ENCODE peak calls at places on chromosomes 3 and 15, in five cellular contexts. One of them, this sample, is unnamed.

GRCh38 chr3:171261487-171261886 is 198.7 kb downstream of the TNIK start:
- DNase-seq in astrocyte of the spinal cord: peak
- DNase-seq in GM19239: no peak
- DNase-seq in effector memory CD4-positive, alpha-beta T cell: no peak
- DNase-seq in stimulated activated CD4-positive, alpha-beta T cell treated with anti-CD3 and anti-CD28 coated beads, Interleukin-12 subunit alpha, Interleukin-12 subunit beta, amount 100 ng/mL, for 48 hours: no peak
- DNase-seq in this sample: no peak

GRCh38 chr3:105349988-105350387 is 16.7 kb upstream of the ALCAM start:
- DNase-seq in stimulated activated CD4-positive, alpha-beta T cell treated with anti-CD3 and anti-CD28 coated beads, Interleukin-12 subunit alpha, Interleukin-12 subunit beta, amount 100 ng/mL, for 48 hours: no peak
- DNase-seq in astrocyte of the spinal cord: no peak
- DNase-seq in effector memory CD4-positive, alpha-beta T cell: no peak
- DNase-seq in GM19239: no peak
- DNase-seq in this sample: no peak

GRCh38 chr3:116524455-116524854 is 79.2 kb upstream of the LSAMP start:
- DNase-seq in GM19239: no peak
- DNase-seq in effector memory CD4-positive, alpha-beta T cell: no peak
- DNase-seq in astrocyte of the spinal cord: peak
- DNase-seq in stimulated activated CD4-positive, alpha-beta T cell treated with anti-CD3 and anti-CD28 coated beads, Interleukin-12 subunit alpha, Interleukin-12 subunit beta, amount 100 ng/mL, for 48 hours: no peak
- DNase-seq in this sample: no peak

GRCh38 chr3:28348286-28348636 is 260 bp upstream of the ZCWPW2 start:
- DNase-seq in stimulated activated CD4-positive, alpha-beta T cell treated with anti-CD3 and anti-CD28 coated beads, Interleukin-12 subunit alpha, Interleukin-12 subunit beta, amount 100 ng/mL, for 48 hours: no peak
- DNase-seq in effector memory CD4-positive, alpha-beta T cell: no peak
- DNase-seq in astrocyte of the spinal cord: no peak
- DNase-seq in GM19239: no peak
- DNase-seq in this sample: no peak

GRCh38 chr3:164732166-164732565 is 346.1 kb downstream of the SI start:
- DNase-seq in effector memory CD4-positive, alpha-beta T cell: no peak
- DNase-seq in stimulated activated CD4-positive, alpha-beta T cell treated with anti-CD3 and anti-CD28 coated beads, Interleukin-12 subunit alpha, Interleukin-12 subunit beta, amount 100 ng/mL, for 48 hours: no peak
- DNase-seq in GM19239: no peak
- DNase-seq in astrocyte of the spinal cord: no peak
- DNase-seq in this sample: no peak

GRCh38 chr3:60076307-60076706 is 1026.5 kb upstream of the CFAP20DC start:
- DNase-seq in GM19239: no peak
- DNase-seq in effector memory CD4-positive, alpha-beta T cell: no peak
- DNase-seq in stimulated activated CD4-positive, alpha-beta T cell treated with anti-CD3 and anti-CD28 coated beads, Interleukin-12 subunit alpha, Interleukin-12 subunit beta, amount 100 ng/mL, for 48 hours: no peak
- DNase-seq in astrocyte of the spinal cord: no peak
- DNase-seq in this sample: no peak

GRCh38 chr3:89699229-89699628 is 591.8 kb downstream of the EPHA3 start:
- DNase-seq in GM19239: no peak
- DNase-seq in astrocyte of the spinal cord: no peak
- DNase-seq in stimulated activated CD4-positive, alpha-beta T cell treated with anti-CD3 and anti-CD28 coated beads, Interleukin-12 subunit alpha, Interleukin-12 subunit beta, amount 100 ng/mL, for 48 hours: no peak
- DNase-seq in effector memory CD4-positive, alpha-beta T cell: no peak
- DNase-seq in this sample: no peak

GRCh38 chr3:106114220-106114619 is 245.4 kb upstream of the CBLB start:
- DNase-seq in effector memory CD4-positive, alpha-beta T cell: no peak
- DNase-seq in astrocyte of the spinal cord: no peak
- DNase-seq in stimulated activated CD4-positive, alpha-beta T cell treated with anti-CD3 and anti-CD28 coated beads, Interleukin-12 subunit alpha, Interleukin-12 subunit beta, amount 100 ng/mL, for 48 hours: no peak
- DNase-seq in GM19239: no peak
- DNase-seq in this sample: no peak

GRCh38 chr15:94411279-94411678 is 179.9 kb downstream of the MCTP2 start:
- DNase-seq in astrocyte of the spinal cord: no peak
- DNase-seq in stimulated activated CD4-positive, alpha-beta T cell treated with anti-CD3 and anti-CD28 coated beads, Interleukin-12 subunit alpha, Interleukin-12 subunit beta, amount 100 ng/mL, for 48 hours: no peak
- DNase-seq in effector memory CD4-positive, alpha-beta T cell: no peak
- DNase-seq in GM19239: no peak
- DNase-seq in this sample: no peak

GRCh38 chr15:55552926-55553325 is 35.2 kb downstream of the PYGO1 start:
- DNase-seq in effector memory CD4-positive, alpha-beta T cell: no peak
- DNase-seq in stimulated activated CD4-positive, alpha-beta T cell treated with anti-CD3 and anti-CD28 coated beads, Interleukin-12 subunit alpha, Interleukin-12 subunit beta, amount 100 ng/mL, for 48 hours: no peak
- DNase-seq in GM19239: no peak
- DNase-seq in astrocyte of the spinal cord: peak
- DNase-seq in this sample: no peak

GRCh38 chr15:78205337-78205736 is 29.0 kb downstream of the ACSBG1 start:
- DNase-seq in effector memory CD4-positive, alpha-beta T cell: no peak
- DNase-seq in GM19239: no peak
- DNase-seq in stimulated activated CD4-positive, alpha-beta T cell treated with anti-CD3 and anti-CD28 coated beads, Interleukin-12 subunit alpha, Interleukin-12 subunit beta, amount 100 ng/mL, for 48 hours: no peak
- DNase-seq in astrocyte of the spinal cord: no peak
- DNase-seq in this sample: no peak

GRCh38 chr3:107752202-107752990 is 229.6 kb downstream of the BBX start:
- DNase-seq in GM19239: no peak
- DNase-seq in astrocyte of the spinal cord: peak
- DNase-seq in stimulated activated CD4-positive, alpha-beta T cell treated with anti-CD3 and anti-CD28 coated beads, Interleukin-12 subunit alpha, Interleukin-12 subunit beta, amount 100 ng/mL, for 48 hours: no peak
- DNase-seq in effector memory CD4-positive, alpha-beta T cell: no peak
- DNase-seq in this sample: no peak

GRCh38 chr15:23035964-23036566 is 3.3 kb downstream of the TUBGCP5 start:
- DNase-seq in GM19239: peak
- DNase-seq in astrocyte of the spinal cord: peak
- DNase-seq in effector memory CD4-positive, alpha-beta T cell: no peak
- DNase-seq in stimulated activated CD4-positive, alpha-beta T cell treated with anti-CD3 and anti-CD28 coated beads, Interleukin-12 subunit alpha, Interleukin-12 subunit beta, amount 100 ng/mL, for 48 hours: peak
- DNase-seq in this sample: peak

GRCh38 chr3:65436580-65436979 is 602.1 kb downstream of the MAGI1 start:
- DNase-seq in astrocyte of the spinal cord: peak
- DNase-seq in effector memory CD4-positive, alpha-beta T cell: no peak
- DNase-seq in stimulated activated CD4-positive, alpha-beta T cell treated with anti-CD3 and anti-CD28 coated beads, Interleukin-12 subunit alpha, Interleukin-12 subunit beta, amount 100 ng/mL, for 48 hours: no peak
- DNase-seq in GM19239: no peak
- DNase-seq in this sample: no peak

GRCh38 chr3:73212683-73213082 is 151.2 kb downstream of the EBLN2 start:
- DNase-seq in astrocyte of the spinal cord: no peak
- DNase-seq in stimulated activated CD4-positive, alpha-beta T cell treated with anti-CD3 and anti-CD28 coated beads, Interleukin-12 subunit alpha, Interleukin-12 subunit beta, amount 100 ng/mL, for 48 hours: no peak
- DNase-seq in effector memory CD4-positive, alpha-beta T cell: no peak
- DNase-seq in GM19239: no peak
- DNase-seq in this sample: no peak

GRCh38 chr15:64224508-64224907 is 61.7 kb upstream of the PPIB start:
- DNase-seq in GM19239: no peak
- DNase-seq in stimulated activated CD4-positive, alpha-beta T cell treated with anti-CD3 and anti-CD28 coated beads, Interleukin-12 subunit alpha, Interleukin-12 subunit beta, amount 100 ng/mL, for 48 hours: no peak
- DNase-seq in astrocyte of the spinal cord: peak
- DNase-seq in effector memory CD4-positive, alpha-beta T cell: no peak
- DNase-seq in this sample: no peak

GRCh38 chr3:157914882-157915281 is 191.3 kb downstream of the SHOX2 start:
- DNase-seq in GM19239: no peak
- DNase-seq in astrocyte of the spinal cord: no peak
- DNase-seq in effector memory CD4-positive, alpha-beta T cell: no peak
- DNase-seq in stimulated activated CD4-positive, alpha-beta T cell treated with anti-CD3 and anti-CD28 coated beads, Interleukin-12 subunit alpha, Interleukin-12 subunit beta, amount 100 ng/mL, for 48 hours: no peak
- DNase-seq in this sample: no peak

GRCh38 chr3:114319453-114319852 is 25.6 kb downstream of the TIGIT start:
- DNase-seq in stimulated activated CD4-positive, alpha-beta T cell treated with anti-CD3 and anti-CD28 coated beads, Interleukin-12 subunit alpha, Interleukin-12 subunit beta, amount 100 ng/mL, for 48 hours: no peak
- DNase-seq in GM19239: no peak
- DNase-seq in effector memory CD4-positive, alpha-beta T cell: no peak
- DNase-seq in astrocyte of the spinal cord: peak
- DNase-seq in this sample: no peak

GRCh38 chr3:152817400-152817799 is 17.5 kb upstream of the P2RY1 start:
- DNase-seq in astrocyte of the spinal cord: no peak
- DNase-seq in effector memory CD4-positive, alpha-beta T cell: no peak
- DNase-seq in GM19239: no peak
- DNase-seq in stimulated activated CD4-positive, alpha-beta T cell treated with anti-CD3 and anti-CD28 coated beads, Interleukin-12 subunit alpha, Interleukin-12 subunit beta, amount 100 ng/mL, for 48 hours: no peak
- DNase-seq in this sample: no peak

GRCh38 chr3:151960956-151961580 is 87.6 kb downstream of the SUCNR1 start:
- DNase-seq in effector memory CD4-positive, alpha-beta T cell: no peak
- DNase-seq in astrocyte of the spinal cord: peak
- DNase-seq in GM19239: no peak
- DNase-seq in stimulated activated CD4-positive, alpha-beta T cell treated with anti-CD3 and anti-CD28 coated beads, Interleukin-12 subunit alpha, Interleukin-12 subunit beta, amount 100 ng/mL, for 48 hours: no peak
- DNase-seq in this sample: no peak

GRCh38 chr3:124078978-124079911 is 87.3 kb upstream of the ROPN1 start:
- DNase-seq in effector memory CD4-positive, alpha-beta T cell: no peak
- DNase-seq in GM19239: peak
- DNase-seq in astrocyte of the spinal cord: peak
- DNase-seq in stimulated activated CD4-positive, alpha-beta T cell treated with anti-CD3 and anti-CD28 coated beads, Interleukin-12 subunit alpha, Interleukin-12 subunit beta, amount 100 ng/mL, for 48 hours: peak
- DNase-seq in this sample: no peak

GRCh38 chr3:12436514-12437222 is 47.6 kb upstream of the TSEN2 start:
- DNase-seq in astrocyte of the spinal cord: peak
- DNase-seq in effector memory CD4-positive, alpha-beta T cell: no peak
- DNase-seq in stimulated activated CD4-positive, alpha-beta T cell treated with anti-CD3 and anti-CD28 coated beads, Interleukin-12 subunit alpha, Interleukin-12 subunit beta, amount 100 ng/mL, for 48 hours: no peak
- DNase-seq in GM19239: no peak
- DNase-seq in this sample: no peak

GRCh38 chr3:42746455-42747450 is 26.3 kb downstream of the CCDC13 start:
- DNase-seq in stimulated activated CD4-positive, alpha-beta T cell treated with anti-CD3 and anti-CD28 coated beads, Interleukin-12 subunit alpha, Interleukin-12 subunit beta, amount 100 ng/mL, for 48 hours: no peak
- DNase-seq in GM19239: no peak
- DNase-seq in astrocyte of the spinal cord: peak
- DNase-seq in effector memory CD4-positive, alpha-beta T cell: no peak
- DNase-seq in this sample: no peak

GRCh38 chr3:62144482-62144881 is 228.9 kb downstream of the FEZF2 start:
- DNase-seq in GM19239: no peak
- DNase-seq in effector memory CD4-positive, alpha-beta T cell: no peak
- DNase-seq in stimulated activated CD4-positive, alpha-beta T cell treated with anti-CD3 and anti-CD28 coated beads, Interleukin-12 subunit alpha, Interleukin-12 subunit beta, amount 100 ng/mL, for 48 hours: no peak
- DNase-seq in astrocyte of the spinal cord: no peak
- DNase-seq in this sample: no peak

GRCh38 chr3:174125267-174125844 is 727.8 kb downstream of the NLGN1 start:
- DNase-seq in GM19239: no peak
- DNase-seq in effector memory CD4-positive, alpha-beta T cell: no peak
- DNase-seq in astrocyte of the spinal cord: peak
- DNase-seq in stimulated activated CD4-positive, alpha-beta T cell treated with anti-CD3 and anti-CD28 coated beads, Interleukin-12 subunit alpha, Interleukin-12 subunit beta, amount 100 ng/mL, for 48 hours: no peak
- DNase-seq in this sample: no peak

GRCh38 chr15:82985688-82986441 is at the start of gene RAMAC:
- DNase-seq in astrocyte of the spinal cord: peak
- DNase-seq in stimulated activated CD4-positive, alpha-beta T cell treated with anti-CD3 and anti-CD28 coated beads, Interleukin-12 subunit alpha, Interleukin-12 subunit beta, amount 100 ng/mL, for 48 hours: peak
- DNase-seq in effector memory CD4-positive, alpha-beta T cell: peak
- DNase-seq in GM19239: peak
- DNase-seq in this sample: peak

GRCh38 chr15:28125673-28126651 is 26.8 kb upstream of the OCA2 start:
- DNase-seq in GM19239: no peak
- DNase-seq in stimulated activated CD4-positive, alpha-beta T cell treated with anti-CD3 and anti-CD28 coated beads, Interleukin-12 subunit alpha, Interleukin-12 subunit beta, amount 100 ng/mL, for 48 hours: peak
- DNase-seq in effector memory CD4-positive, alpha-beta T cell: no peak
- DNase-seq in astrocyte of the spinal cord: peak
- DNase-seq in this sample: no peak

GRCh38 chr3:39090922-39091321 is 16.5 kb downstream of the GORASP1 start:
- DNase-seq in astrocyte of the spinal cord: peak
- DNase-seq in effector memory CD4-positive, alpha-beta T cell: no peak
- DNase-seq in stimulated activated CD4-positive, alpha-beta T cell treated with anti-CD3 and anti-CD28 coated beads, Interleukin-12 subunit alpha, Interleukin-12 subunit beta, amount 100 ng/mL, for 48 hours: no peak
- DNase-seq in GM19239: no peak
- DNase-seq in this sample: no peak

GRCh38 chr3:125634346-125634964 is 39.2 kb upstream of the OSBPL11 start:
- DNase-seq in astrocyte of the spinal cord: no peak
- DNase-seq in effector memory CD4-positive, alpha-beta T cell: no peak
- DNase-seq in GM19239: no peak
- DNase-seq in stimulated activated CD4-positive, alpha-beta T cell treated with anti-CD3 and anti-CD28 coated beads, Interleukin-12 subunit alpha, Interleukin-12 subunit beta, amount 100 ng/mL, for 48 hours: no peak
- DNase-seq in this sample: no peak

GRCh38 chr15:38882226-38882625 is 317.6 kb upstream of the RASGRP1 start:
- DNase-seq in astrocyte of the spinal cord: no peak
- DNase-seq in stimulated activated CD4-positive, alpha-beta T cell treated with anti-CD3 and anti-CD28 coated beads, Interleukin-12 subunit alpha, Interleukin-12 subunit beta, amount 100 ng/mL, for 48 hours: no peak
- DNase-seq in GM19239: no peak
- DNase-seq in effector memory CD4-positive, alpha-beta T cell: no peak
- DNase-seq in this sample: no peak

GRCh38 chr3:42632146-42632545 is 21.4 kb upstream of the ZBTB47 start:
- DNase-seq in stimulated activated CD4-positive, alpha-beta T cell treated with anti-CD3 and anti-CD28 coated beads, Interleukin-12 subunit alpha, Interleukin-12 subunit beta, amount 100 ng/mL, for 48 hours: no peak
- DNase-seq in astrocyte of the spinal cord: peak
- DNase-seq in effector memory CD4-positive, alpha-beta T cell: no peak
- DNase-seq in GM19239: no peak
- DNase-seq in this sample: no peak

GRCh38 chr3:52446631-52447511 is 2.0 kb upstream of the SEMA3G start:
- DNase-seq in stimulated activated CD4-positive, alpha-beta T cell treated with anti-CD3 and anti-CD28 coated beads, Interleukin-12 subunit alpha, Interleukin-12 subunit beta, amount 100 ng/mL, for 48 hours: peak
- DNase-seq in GM19239: peak
- DNase-seq in effector memory CD4-positive, alpha-beta T cell: peak
- DNase-seq in astrocyte of the spinal cord: peak
- DNase-seq in this sample: peak

GRCh38 chr3:38138347-38139190 is at the start of gene MYD88:
- DNase-seq in GM19239: peak
- DNase-seq in stimulated activated CD4-positive, alpha-beta T cell treated with anti-CD3 and anti-CD28 coated beads, Interleukin-12 subunit alpha, Interleukin-12 subunit beta, amount 100 ng/mL, for 48 hours: peak
- DNase-seq in effector memory CD4-positive, alpha-beta T cell: peak
- DNase-seq in astrocyte of the spinal cord: peak
- DNase-seq in this sample: peak

GRCh38 chr15:62895905-62896316 is 146.6 kb upstream of the TPM1 start:
- DNase-seq in GM19239: no peak
- DNase-seq in stimulated activated CD4-positive, alpha-beta T cell treated with anti-CD3 and anti-CD28 coated beads, Interleukin-12 subunit alpha, Interleukin-12 subunit beta, amount 100 ng/mL, for 48 hours: no peak
- DNase-seq in effector memory CD4-positive, alpha-beta T cell: no peak
- DNase-seq in astrocyte of the spinal cord: peak
- DNase-seq in this sample: no peak

This sample was measured in GM12892.